ENCODE peak calls at places on chromosome 11, in five cellular contexts. U is PC-9, S is lower lobe of right lung, D is thyroid gland, O is heart left ventricle. J is an unnamed sample. For H3K4me1, the result is how much of the 10 kb centered on the place peaks cover.

GRCh38 chr11:126311464-126312291 is 7.8 kb downstream of the DCPS start:
- DNase-seq in U (no peak), S (no peak), D (no peak), O (no peak), J (no peak)

GRCh38 chr11:44171518-44171917 is 76.0 kb downstream of the EXT2 start:
- DNase-seq in U (no peak), S (no peak), D (no peak), O (no peak), J (no peak)

GRCh38 chr11:2838091-2838490 is 47.5 kb downstream of the CDKN1C start:
- DNase-seq in U (no peak), S (no peak), D (peak), O (no peak), J (no peak)

GRCh38 chr11:95338430-95338991 is 107.5 kb upstream of the SESN3 start:
- DNase-seq in U (no peak), S (peak), D (peak), O (peak), J (peak)

GRCh38 chr11:126816655-126817054 is 183.9 kb downstream of the KIRREL3 start:
- DNase-seq in U (no peak), S (no peak), D (no peak), O (no peak), J (no peak)

GRCh38 chr11:64032050-64032449 is 3.7 kb upstream of the FLRT1 start:
- DNase-seq in U (no peak), S (no peak), D (no peak), O (no peak), J (no peak)

GRCh38 chr11:132610216-132610615 is 922.1 kb downstream of the OPCML start:
- DNase-seq in U (no peak), S (no peak), D (no peak), O (no peak), J (no peak)

GRCh38 chr11:30455025-30455424 is 131.1 kb downstream of the MPPED2 start:
- DNase-seq in U (no peak), S (no peak), D (no peak), O (no peak), J (no peak)

GRCh38 chr11:23680488-23681230 is 816.2 kb upstream of the LUZP2 start:
- DNase-seq in U (no peak), S (peak), D (no peak), O (peak), J (peak)

GRCh38 chr11:114196994-114197702 is 99.1 kb upstream of the NNMT start:
- DNase-seq in U (no peak), S (no peak), D (peak), O (no peak), J (no peak)

GRCh38 chr11:115297330-115297729 is 206.9 kb downstream of the CADM1 start:
- DNase-seq in U (no peak), S (no peak), D (no peak), O (no peak), J (no peak)
- H3K4me3 ChIP-seq in U (no peak), S (no peak), D (no peak), O (no peak), J (no peak)

GRCh38 chr11:76702378-76703128 is 32.0 kb upstream of the LRRC32 start:
- DNase-seq in U (no peak), S (no peak), D (no peak), O (no peak), J (no peak)
- H3K4me1 ChIP-seq in U (under half), S (under half), D (under half), O (under half), J (under half)

DNA sequence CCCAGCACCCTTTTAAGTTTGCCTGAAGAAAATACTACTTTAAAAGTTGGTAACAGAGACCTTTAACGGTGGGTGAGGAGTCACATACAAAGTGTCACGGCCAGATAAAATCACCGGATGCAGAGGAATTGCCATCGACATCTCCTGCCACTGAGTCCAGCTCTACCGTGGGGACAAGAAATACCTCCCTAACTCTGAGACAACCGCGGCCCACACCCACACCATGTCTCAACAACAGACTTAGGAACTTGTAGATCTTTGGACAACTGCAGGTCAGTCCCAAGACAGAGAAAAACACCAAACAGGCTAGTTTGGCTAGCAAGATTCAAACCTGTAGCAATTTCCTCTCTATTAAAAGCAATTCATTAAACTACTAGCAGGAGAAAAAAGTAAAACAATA is 669 bp downstream of the ETS1 start:
- DNase-seq in U (no peak), S (no peak), D (no peak), O (no peak), J (no peak)
- H3K4me3 ChIP-seq in U (no peak), S (peak), D (no peak), O (peak), J (peak)

DNA sequence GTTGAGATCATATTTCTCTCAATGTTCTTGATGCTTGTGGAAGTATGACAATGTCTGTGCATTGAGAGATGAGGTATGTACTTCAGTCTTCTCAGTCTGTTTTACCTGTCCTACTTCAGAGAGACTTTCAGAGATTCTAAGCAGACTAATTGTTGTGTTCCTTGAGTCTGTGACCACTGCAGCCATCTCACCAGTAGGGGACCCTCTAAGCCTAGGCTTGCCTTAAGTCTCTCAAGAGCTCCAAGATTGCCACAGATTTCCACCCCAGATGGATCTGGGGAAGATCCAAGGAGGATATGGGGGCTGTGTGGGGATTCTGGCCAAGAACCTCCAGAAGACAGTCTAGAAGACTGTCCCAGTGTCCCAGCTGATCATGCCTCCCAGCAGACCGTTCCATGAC is 179.9 kb upstream of the PLET1 start:
- DNase-seq in U (no peak), S (no peak), D (no peak), O (no peak), J (no peak)
- H3K4me1 ChIP-seq in U (under half), S (under half), D (under half), O (under half), J (under half)

GRCh38 chr11:34360056-34360455 is 2.2 kb upstream of the ABTB2 start:
- DNase-seq in U (no peak), S (no peak), D (no peak), O (no peak), J (no peak)

GRCh38 chr11:34357646-34358257 is at the start of gene ABTB2:
- DNase-seq in U (peak), S (peak), D (peak), O (peak), J (peak)

GRCh38 chr11:34358666-34359547 is 1.1 kb upstream of the ABTB2 start:
- DNase-seq in U (peak), S (peak), D (peak), O (peak), J (peak)

GRCh38 chr11:34358258-34358665 is 452 bp upstream of the ABTB2 start:
- DNase-seq in U (peak), S (no peak), D (peak), O (peak), J (peak)

GRCh38 chr11:34359548-34359891 is 1.7 kb upstream of the ABTB2 start:
- DNase-seq in U (no peak), S (no peak), D (no peak), O (no peak), J (no peak)
- H3K4me3 ChIP-seq in U (peak), S (peak), D (no peak), O (no peak), J (no peak)

GRCh38 chr11:128308793-128309192 is 278.6 kb downstream of the ETS1 start:
- DNase-seq in U (no peak), S (no peak), D (no peak), O (no peak), J (no peak)
- H3K4me1 ChIP-seq in U (under half), S (under half), D (under half), O (under half), J (under half)

GRCh38 chr11:124843616-124843910 is 21.7 kb upstream of the ROBO3 start:
- DNase-seq in U (no peak), S (no peak), D (no peak), O (no peak), J (no peak)

GRCh38 chr11:124841186-124841585 is 24.0 kb upstream of the ROBO3 start:
- DNase-seq in U (no peak), S (no peak), D (no peak), O (no peak), J (no peak)

GRCh38 chr11:124841765-124842700 is 23.2 kb upstream of the ROBO3 start:
- DNase-seq in U (no peak), S (no peak), D (peak), O (no peak), J (no peak)

GRCh38 chr11:124846058-124846719 is 19.0 kb upstream of the ROBO3 start:
- DNase-seq in U (no peak), S (no peak), D (no peak), O (no peak), J (peak)

GRCh38 chr11:124844664-124845079 is 20.6 kb upstream of the ROBO3 start:
- DNase-seq in U (no peak), S (no peak), D (no peak), O (no peak), J (no peak)
- H3K4me3 ChIP-seq in U (no peak), S (no peak), D (no peak), O (no peak), J (no peak)

GRCh38 chr11:12225046-12225739 is 114.8 kb downstream of the MICAL2 start:
- DNase-seq in U (no peak), S (no peak), D (no peak), O (no peak), J (no peak)
- H3K4me1 ChIP-seq in U (half or more), S (half or more), D (under half), O (under half), J (under half)